ENCODE peak calls at places on chromosomes 13 and 19, in nine cellular contexts. A is NCI-H69; S is brain microvascular endothelial cell; N is stimulated activated CD4-positive, alpha-beta T cell treated with anti-CD3 and anti-CD28 coated beads, Interleukin-15, amount 100 ng/mL, for 24 hours; J is fibroblast of lung; E is anterior cingulate cortex; R is NCI-H1105 treated with DMSO at 0.1 percent for 48 hours; O is activated CD8-positive, alpha-beta T cell treated with anti-CD3 and anti-CD28 coated beads for 36 hours; Q is dermis blood vessel endothelial cell. Y is an unnamed sample.

GRCh38 chr13:39688699-39689405 is 33.4 kb downstream of the COG6 start:
- DNase-seq in O (peak), R (no peak), A (no peak), N (no peak), S (peak), J (no peak), Q (no peak), E (no peak), Y (no peak)

GRCh38 chr19:13622727-13623126 is 116.4 kb upstream of the CACNA1A start:
- DNase-seq in Q (no peak), N (no peak), A (peak), S (no peak), J (no peak), E (no peak), R (peak), O (no peak), Y (peak)

GRCh38 chr13:111325941-111326620 is 5.6 kb downstream of the TEX29 start:
- DNase-seq in N (no peak), A (peak), E (no peak), O (no peak), J (no peak), Q (no peak), S (no peak), R (no peak), Y (no peak)

GRCh38 chr13:63629591-63629990 is 2213.9 kb upstream of the PCDH20 start:
- DNase-seq in R (no peak), S (no peak), N (no peak), A (no peak), J (no peak), O (no peak), Q (no peak), E (no peak), Y (no peak)

GRCh38 chr19:10961073-10961762 is 388 bp downstream of the SMARCA4 start:
- DNase-seq in J (peak), Q (peak), E (peak), O (peak), A (no peak), N (no peak), S (peak), R (peak), Y (peak)

GRCh38 chr19:54030895-54031586 is 32.7 kb downstream of the VSTM1 start:
- DNase-seq in O (peak), J (peak), A (no peak), Q (peak), R (no peak), S (no peak), N (no peak), E (no peak), Y (no peak)

GRCh38 chr19:37251308-37252229 is 33.6 kb downstream of the ZNF383 start:
- DNase-seq in J (peak), S (peak), E (peak), O (peak), R (peak), Q (peak), A (peak), N (peak), Y (peak)

GRCh38 chr19:18441804-18442788 is 4.2 kb upstream of the ISYNA1 start:
- DNase-seq in R (no peak), A (no peak), J (no peak), S (no peak), O (peak), Q (no peak), N (no peak), E (no peak), Y (no peak)

GRCh38 chr13:113110048-113110851 is 4.7 kb downstream of the F7 start:
- DNase-seq in Q (peak), S (no peak), N (peak), E (no peak), J (no peak), O (peak), A (peak), R (peak), Y (peak)

GRCh38 chr19:409006-409514 is at the start of gene C2CD4C:
- DNase-seq in R (peak), N (peak), Q (peak), A (peak), J (no peak), S (no peak), E (peak), O (peak), Y (no peak)

GRCh38 chr13:45658586-45659235 is 43.2 kb upstream of the ERICH6B start:
- DNase-seq in R (no peak), O (no peak), A (no peak), E (no peak), J (no peak), Q (no peak), N (no peak), S (peak), Y (no peak)

GRCh38 chr19:44356383-44357111 is at the start of gene ZNF112:
- DNase-seq in O (peak), S (peak), R (peak), E (peak), J (peak), Q (peak), N (peak), A (peak), Y (peak)

GRCh38 chr19:34431681-34432402 is 3.7 kb downstream of the UBA2 start:
- DNase-seq in A (no peak), R (no peak), E (no peak), O (no peak), N (no peak), S (peak), Q (no peak), J (peak), Y (no peak)

GRCh38 chr13:19860884-19861655 is 2.4 kb downstream of the ZMYM5 start:
- DNase-seq in Q (peak), S (peak), E (no peak), A (peak), J (peak), O (peak), N (peak), R (no peak), Y (peak)

GRCh38 chr19:39196860-39197562 is at the start of gene NCCRP1:
- DNase-seq in R (peak), E (no peak), S (no peak), Q (no peak), A (peak), N (peak), O (no peak), J (no peak), Y (no peak)

GRCh38 chr13:59447846-59448620 is 715.7 kb downstream of the DIAPH3 start:
- DNase-seq in J (peak), Q (no peak), R (no peak), O (no peak), A (no peak), N (no peak), E (no peak), S (peak), Y (peak)

GRCh38 chr13:109026266-109026665 is 396.9 kb downstream of the MYO16 start:
- DNase-seq in E (no peak), Q (no peak), J (no peak), N (no peak), R (no peak), O (no peak), S (no peak), A (no peak), Y (peak)

GRCh38 chr19:18928018-18928805 is 8.7 kb downstream of the DDX49 start:
- DNase-seq in N (no peak), A (no peak), O (no peak), J (no peak), S (no peak), E (no peak), R (no peak), Q (no peak), Y (no peak)

GRCh38 chr13:39765801-39766463 is 110.5 kb downstream of the COG6 start:
- DNase-seq in A (peak), N (peak), E (peak), O (peak), J (peak), S (no peak), Q (peak), R (peak), Y (peak)

GRCh38 chr13:96020155-96020575 is 33.0 kb downstream of the UGGT2 start:
- DNase-seq in J (peak), A (peak), R (peak), S (peak), O (peak), E (peak), N (peak), Q (peak), Y (peak)

GRCh38 chr19:39252458-39252857 is 3.8 kb upstream of the IFNL4 start:
- DNase-seq in J (no peak), S (no peak), A (peak), R (no peak), E (no peak), Q (no peak), N (no peak), O (no peak), Y (no peak)

GRCh38 chr19:5826531-5827341 is 12.8 kb downstream of the FUT6 start:
- DNase-seq in S (no peak), R (peak), O (peak), Q (peak), A (peak), J (peak), E (no peak), N (peak), Y (peak)

GRCh38 chr19:5403968-5404640 is 51.1 kb upstream of the ZNRF4 start:
- DNase-seq in R (no peak), J (peak), O (peak), Q (peak), N (peak), E (peak), S (peak), A (no peak), Y (peak)

GRCh38 chr13:75455962-75456361 is 26.0 kb downstream of the TBC1D4 start:
- DNase-seq in E (no peak), N (no peak), J (no peak), A (no peak), O (no peak), Q (no peak), R (no peak), S (no peak), Y (no peak)

GRCh38 chr13:80605007-80605406 is 264.1 kb upstream of the SPRY2 start:
- DNase-seq in R (no peak), S (no peak), E (no peak), A (no peak), J (no peak), N (no peak), Q (no peak), O (no peak), Y (no peak)

GRCh38 chr13:51978836-51979556 is 32.3 kb downstream of the ATP7B start:
- DNase-seq in J (peak), N (no peak), S (no peak), O (no peak), E (no peak), R (no peak), Q (no peak), A (no peak), Y (no peak)

GRCh38 chr13:30855569-30855968 is 50.5 kb upstream of the MEDAG start:
- DNase-seq in E (no peak), N (no peak), A (no peak), O (no peak), J (no peak), S (no peak), Q (no peak), R (no peak), Y (no peak)

GRCh38 chr13:79936368-79937136 is 404.4 kb downstream of the SPRY2 start:
- DNase-seq in J (peak), R (no peak), Q (peak), S (peak), O (no peak), A (no peak), N (no peak), E (peak), Y (no peak)

GRCh38 chr19:9797871-9798270 is 21.0 kb downstream of the FBXL12 start:
- DNase-seq in J (no peak), N (no peak), E (no peak), O (no peak), R (no peak), A (no peak), S (no peak), Q (no peak), Y (no peak)

GRCh38 chr13:113457510-113457909 is 4.2 kb upstream of the ADPRHL1 start:
- DNase-seq in J (peak), Q (no peak), A (no peak), S (no peak), O (no peak), N (no peak), R (no peak), E (no peak), Y (peak)

GRCh38 chr13:21657538-21657937 is 13.3 kb upstream of the FGF9 start:
- DNase-seq in R (no peak), N (no peak), J (peak), Q (no peak), O (no peak), A (no peak), E (no peak), S (peak), Y (no peak)

GRCh38 chr19:21482863-21483276 is 22.5 kb upstream of the ZNF429 start:
- DNase-seq in R (peak), N (peak), Q (peak), J (peak), O (peak), E (peak), S (no peak), A (peak), Y (peak)

GRCh38 chr13:41825691-41826090 is 135.2 kb downstream of the VWA8 start:
- DNase-seq in A (no peak), N (no peak), R (no peak), Q (no peak), O (no peak), E (no peak), S (no peak), J (peak), Y (no peak)

GRCh38 chr19:1112254-1113208 is 8.7 kb downstream of the GPX4 start:
- DNase-seq in R (no peak), S (no peak), A (no peak), Q (no peak), E (no peak), O (no peak), J (no peak), N (no peak), Y (peak)

GRCh38 chr13:102309110-102309509 is 92.7 kb downstream of the FGF14 start:
- DNase-seq in N (no peak), A (peak), Q (no peak), S (no peak), J (no peak), O (no peak), R (peak), E (peak), Y (no peak)

GRCh38 chr19:5149508-5149907 is 180.6 kb downstream of the KDM4B start:
- DNase-seq in J (no peak), N (no peak), Q (no peak), A (no peak), S (no peak), R (no peak), E (no peak), O (no peak), Y (no peak)

GRCh38 chr13:37918116-37919100 is 48.8 kb upstream of the TRPC4 start:
- DNase-seq in Q (no peak), J (no peak), R (no peak), N (no peak), O (no peak), E (no peak), A (no peak), S (no peak), Y (no peak)

GRCh38 chr13:66691149-66691548 is 539.0 kb downstream of the PCDH9 start:
- DNase-seq in R (no peak), J (no peak), A (peak), E (no peak), N (no peak), O (no peak), S (no peak), Q (no peak), Y (no peak)

GRCh38 chr13:23681253-23681652 is 111.0 kb downstream of the TNFRSF19 start:
- DNase-seq in S (peak), O (no peak), N (no peak), E (no peak), J (peak), A (no peak), R (no peak), Q (no peak), Y (no peak)